ENCODE peak calls at places on chromosomes 13 and 19, in seven cellular contexts. U is progenitor cell of endocrine pancreas, Y is mucosa of descending colon, R is NB4, C is brain microvascular endothelial cell, L is A673, I is GM06990. A is an unnamed sample.

GRCh38 chr13:79837741-79838450 is 356.9 kb downstream of the NDFIP2 start:
- DNase-seq in U (no peak), Y (no peak), R (no peak), C (peak), L (peak), I (no peak), A (no peak)

GRCh38 chr19:57961785-57962184 is 12.5 kb downstream of the C19orf18 start:
- DNase-seq in U (no peak), Y (no peak), R (no peak), C (no peak), L (no peak), I (no peak), A (no peak)

GRCh38 chr19:8515317-8515716 is 1.4 kb upstream of the ZNF414 start:
- DNase-seq in U (no peak), Y (no peak), R (peak), C (no peak), L (no peak), I (no peak), A (no peak)

GRCh38 chr13:36530050-36530789 is 97.9 kb downstream of the CCNA1 start:
- DNase-seq in U (no peak), Y (no peak), R (no peak), C (peak), L (peak), I (no peak), A (no peak)

GRCh38 chr19:7658219-7658686 is 10.6 kb upstream of the RETN start:
- DNase-seq in U (no peak), Y (no peak), R (no peak), C (no peak), L (no peak), I (peak), A (no peak)

GRCh38 chr19:13781547-13781946 is 7.3 kb downstream of the C19orf53 start:
- DNase-seq in U (no peak), Y (peak), R (no peak), C (peak), L (peak), I (no peak), A (no peak)

GRCh38 chr19:55777528-55777927 is 8.6 kb downstream of the RFPL4AL1 start:
- DNase-seq in U (no peak), Y (peak), R (peak), C (no peak), L (peak), I (no peak), A (no peak)

GRCh38 chr19:36460046-36460445 is 29.3 kb downstream of the ZNF566 start:
- DNase-seq in U (no peak), Y (no peak), R (no peak), C (no peak), L (no peak), I (no peak), A (no peak)

GRCh38 chr19:54952591-54953344 is 5.4 kb upstream of the NLRP7 start:
- DNase-seq in U (no peak), Y (no peak), R (peak), C (peak), L (no peak), I (no peak), A (no peak)

GRCh38 chr13:75135325-75135825 is 346.6 kb downstream of the TBC1D4 start:
- DNase-seq in U (no peak), Y (no peak), R (no peak), C (peak), L (peak), I (no peak), A (no peak)

GRCh38 chr13:27120811-27121210 is 50.8 kb downstream of the USP12 start:
- DNase-seq in U (no peak), Y (no peak), R (no peak), C (no peak), L (peak), I (no peak), A (no peak)

GRCh38 chr19:13689050-13689449 is 75.3 kb upstream of the MRI1 start:
- DNase-seq in U (no peak), Y (no peak), R (peak), C (peak), L (peak), I (no peak), A (no peak)

GRCh38 chr19:2805991-2806649 is 13.5 kb upstream of the ZNF554 start:
- DNase-seq in U (no peak), Y (no peak), R (no peak), C (no peak), L (no peak), I (no peak), A (no peak)

GRCh38 chr19:9836021-9836420 is 903 bp downstream of the PIN1 start:
- DNase-seq in U (no peak), Y (no peak), R (peak), C (peak), L (peak), I (no peak), A (no peak)

GRCh38 chr13:19153782-19154450 is 27.7 kb downstream of the TUBA3C start:
- DNase-seq in U (no peak), Y (no peak), R (peak), C (no peak), L (peak), I (no peak), A (no peak)

GRCh38 chr13:35714588-35714987 is 238.1 kb upstream of the MAB21L1 start:
- DNase-seq in U (no peak), Y (no peak), R (no peak), C (no peak), L (no peak), I (no peak), A (no peak)

GRCh38 chr13:66222127-66222526 is 1008.0 kb downstream of the PCDH9 start:
- DNase-seq in U (no peak), Y (no peak), R (peak), C (no peak), L (no peak), I (no peak), A (no peak)

GRCh38 chr19:39512964-39513363 is 2.0 kb upstream of the SELENOV start:
- DNase-seq in U (no peak), Y (no peak), R (no peak), C (no peak), L (no peak), I (no peak), A (no peak)

GRCh38 chr13:113742000-113742441 is 17.0 kb upstream of the TMEM255B start:
- DNase-seq in U (no peak), Y (peak), R (peak), C (no peak), L (peak), I (no peak), A (no peak)

DNA sequence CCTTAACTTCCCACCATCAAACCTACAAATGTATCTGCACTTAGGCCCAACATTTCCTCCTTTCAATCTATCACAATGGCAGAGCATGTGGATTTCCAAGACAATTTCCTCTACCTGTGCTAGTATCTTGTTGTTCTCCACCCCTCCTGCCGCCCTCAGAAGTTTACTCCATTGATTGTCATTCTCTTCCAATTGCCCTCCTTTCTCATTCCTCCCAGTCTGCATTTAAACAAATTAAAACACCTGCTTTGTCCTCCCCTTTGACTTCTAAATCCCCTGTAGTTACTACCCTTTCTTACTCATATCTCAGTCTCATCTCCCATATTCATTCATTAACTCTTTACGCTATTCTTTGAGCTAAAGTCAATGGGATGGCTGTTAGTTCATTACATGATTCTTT is 370.6 kb downstream of the DIAPH3 start:
- DNase-seq in U (no peak), Y (no peak), R (no peak), C (no peak), L (no peak), I (no peak), A (no peak)
- TF ChIP-seq CTCF in U (no peak), Y (no peak), R (no peak), C (no peak), L (no peak), I (no peak), A (no peak)

GRCh38 chr19:12141405-12141736 is 1.2 kb upstream of the ZNF20 start:
- DNase-seq in U (no peak), Y (no peak), R (no peak), C (no peak), L (no peak), I (no peak), A (no peak)
- TF ChIP-seq CTCF in U (no peak), Y (peak), R (no peak), C (no peak), L (no peak), I (no peak), A (peak)

DNA sequence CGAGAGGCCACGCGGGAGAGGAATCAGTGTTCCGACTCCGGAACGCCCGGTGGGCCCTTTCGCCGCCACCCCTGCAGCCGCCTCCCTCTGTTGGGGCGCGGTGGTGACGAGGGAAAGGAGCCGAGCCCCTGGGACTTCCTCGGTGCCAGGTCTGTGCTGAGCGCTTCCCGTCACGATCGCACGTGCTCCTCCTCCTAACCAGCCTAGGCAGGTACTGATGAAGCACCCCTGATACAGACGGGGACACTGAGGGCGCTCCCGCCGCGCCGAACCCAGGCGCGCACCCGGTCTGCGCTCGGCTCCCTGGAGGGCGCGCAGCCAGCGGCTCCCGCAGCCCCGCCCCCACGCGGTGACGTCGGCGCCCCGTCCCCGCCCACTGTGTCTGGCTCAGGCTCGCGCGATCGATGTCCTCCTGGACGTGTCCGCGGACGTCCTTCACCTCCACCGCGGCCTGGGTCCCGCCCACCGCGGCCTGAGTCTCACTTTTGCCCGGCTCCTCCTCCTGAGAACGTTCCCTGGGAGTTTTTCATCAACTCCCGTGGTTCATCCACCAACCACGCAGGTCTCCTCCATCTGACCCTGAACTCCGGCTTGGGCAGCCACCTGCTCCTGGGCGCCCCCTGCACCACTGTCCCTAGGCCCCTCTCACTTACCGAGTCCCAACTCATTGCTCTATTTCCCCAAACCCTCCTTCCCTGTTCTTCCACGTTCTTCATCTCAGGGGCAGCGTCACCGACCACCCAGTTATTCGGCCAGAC is 2.6 kb upstream of the KLK15 start:
- DNase-seq in U (peak), Y (peak), R (peak), C (peak), L (peak), I (peak), A (peak)
- TF ChIP-seq CTCF in U (peak), Y (no peak), R (no peak), C (no peak), L (no peak), I (no peak), A (no peak)

DNA sequence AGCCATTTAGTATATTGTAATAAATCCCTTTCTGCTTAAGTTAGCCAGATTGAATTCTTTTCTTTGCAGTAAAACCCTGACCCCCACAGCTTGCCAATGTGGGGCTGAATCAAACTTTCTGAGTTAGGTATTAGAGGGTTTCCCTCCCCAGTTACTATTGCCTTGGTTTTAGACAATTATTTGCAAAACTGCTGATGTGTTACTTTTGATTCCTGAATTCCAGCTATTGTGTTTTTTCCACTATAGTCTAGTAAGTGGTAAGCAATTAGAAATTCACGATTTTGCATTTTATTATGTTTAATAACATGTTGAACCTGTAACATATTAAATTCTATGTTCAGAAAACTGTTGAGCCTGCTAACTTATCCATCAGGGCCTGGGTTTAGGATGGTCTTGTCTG is 391.5 kb downstream of the DLEU7 start:
- DNase-seq in U (no peak), Y (no peak), R (no peak), C (no peak), L (no peak), I (no peak), A (no peak)
- TF ChIP-seq CTCF in U (no peak), Y (no peak), R (no peak), C (no peak), L (no peak), I (no peak), A (no peak)

DNA sequence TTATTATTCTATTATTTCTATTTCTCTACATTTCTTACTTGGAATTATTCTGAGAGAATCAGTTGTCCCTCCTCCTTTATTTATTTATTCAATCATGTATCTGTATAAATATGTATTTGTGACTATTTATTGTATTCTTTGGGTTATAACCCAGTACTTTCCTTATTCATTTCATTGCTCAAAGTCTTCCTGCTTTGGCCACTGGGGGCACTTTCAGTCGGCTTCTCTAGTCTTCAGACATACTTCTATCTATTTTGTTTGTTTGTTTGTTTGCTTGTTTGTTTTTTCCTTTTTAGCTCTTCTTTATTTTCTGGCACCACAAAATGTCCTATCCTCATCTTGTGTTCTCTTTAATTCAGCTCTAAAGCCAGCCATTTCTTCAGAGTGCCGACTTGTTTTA is 260.4 kb downstream of the NALCN start:
- DNase-seq in U (no peak), Y (no peak), R (no peak), C (no peak), L (no peak), I (no peak), A (no peak)
- TF ChIP-seq CTCF in U (peak), Y (no peak), R (peak), C (peak), L (peak), I (peak), A (no peak)

DNA sequence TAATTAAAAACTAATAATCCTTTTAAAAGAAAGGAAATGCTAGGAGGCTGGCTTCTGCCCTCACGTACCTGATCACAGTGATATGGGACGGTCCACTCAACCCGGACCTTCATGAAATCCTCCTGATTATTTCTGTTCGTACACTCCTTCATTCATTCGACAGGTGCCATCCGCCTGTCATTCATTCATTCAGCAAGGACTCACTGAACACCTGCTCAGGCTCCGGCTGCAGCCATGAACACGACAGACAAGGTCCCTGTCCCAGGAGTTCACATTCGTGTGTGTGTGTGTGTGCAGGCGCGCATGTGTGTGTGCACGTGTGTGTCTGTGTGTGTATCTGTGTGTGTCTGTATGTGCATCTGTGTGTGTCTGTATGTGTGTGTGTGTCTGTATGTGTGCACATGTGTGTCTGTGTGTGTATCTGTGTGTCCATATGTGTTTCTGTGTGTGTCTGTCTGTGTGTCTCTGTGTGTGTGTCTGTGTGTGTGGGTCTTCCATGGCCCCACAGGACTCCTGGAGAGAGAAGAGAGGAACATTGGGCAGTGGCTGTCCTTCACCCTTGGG is 28.1 kb upstream of the CCNE1 start:
- DNase-seq in U (no peak), Y (no peak), R (no peak), C (no peak), L (no peak), I (no peak), A (no peak)
- TF ChIP-seq CTCF in U (no peak), Y (no peak), R (no peak), C (no peak), L (no peak), I (no peak), A (no peak)